ENCODE peak calls at places on chromosome 21, in six cellular contexts. F, E, O, X, U and L are unnamed samples. For H3K4me1, the result is how much of the 10 kb centered on the place peaks cover.

GRCh38 chr21:21084179-21084578 is 86.0 kb downstream of the NCAM2 start:
- DNase-seq in F (no peak), E (no peak), O (no peak), X (no peak), U (no peak), L (no peak)

GRCh38 chr21:16418211-16418610 is 688.4 kb downstream of the USP25 start:
- DNase-seq in F (no peak), E (no peak), O (no peak), X (no peak), U (no peak), L (no peak)

GRCh38 chr21:31470896-31471694 is 127.0 kb upstream of the TIAM1 start:
- DNase-seq in F (no peak), E (peak), O (no peak), X (no peak), U (peak), L (no peak)

GRCh38 chr21:25569711-25570110 is 37.6 kb downstream of the MRPL39 start:
- DNase-seq in F (no peak), E (no peak), O (no peak), X (no peak), U (no peak), L (no peak)

GRCh38 chr21:25396135-25396711 is 211.1 kb downstream of the MRPL39 start:
- DNase-seq in F (no peak), E (no peak), O (peak), X (no peak), U (no peak), L (no peak)

GRCh38 chr21:24995206-24995605 is 612.1 kb downstream of the MRPL39 start:
- DNase-seq in F (no peak), E (peak), O (no peak), X (no peak), U (no peak), L (no peak)

GRCh38 chr21:28550057-28550825 is 442.4 kb downstream of the LTN1 start:
- DNase-seq in F (no peak), E (no peak), O (no peak), X (no peak), U (no peak), L (no peak)

GRCh38 chr21:26093094-26093493 is 77.5 kb downstream of the APP start:
- DNase-seq in F (no peak), E (no peak), O (no peak), X (no peak), U (peak), L (no peak)

GRCh38 chr21:26136686-26137085 is 33.9 kb downstream of the APP start:
- DNase-seq in F (no peak), E (no peak), O (no peak), X (no peak), U (no peak), L (peak)

GRCh38 chr21:46180778-46181391 is 3.4 kb downstream of the SPATC1L start:
- DNase-seq in F (no peak), E (no peak), O (no peak), X (no peak), U (no peak), L (no peak)

GRCh38 chr21:17848228-17848627 is 29.1 kb upstream of the C21orf91 start:
- DNase-seq in F (no peak), E (no peak), O (no peak), X (peak), U (no peak), L (no peak)

GRCh38 chr21:46322351-46323226 is 1.1 kb downstream of the C21orf58 start:
- DNase-seq in F (no peak), E (peak), O (no peak), X (no peak), U (peak), L (peak)

GRCh38 chr21:31895069-31895851 is 22.4 kb downstream of the HUNK start:
- DNase-seq in F (no peak), E (no peak), O (no peak), X (no peak), U (no peak), L (no peak)

GRCh38 chr21:16137106-16137505 is 407.3 kb downstream of the USP25 start:
- DNase-seq in F (no peak), E (no peak), O (no peak), X (no peak), U (no peak), L (no peak)

GRCh38 chr21:18114735-18115134 is 129.9 kb upstream of the CHODL start:
- DNase-seq in F (no peak), E (no peak), O (no peak), X (no peak), U (no peak), L (no peak)

GRCh38 chr21:26070822-26071425 is 99.6 kb downstream of the APP start:
- DNase-seq in F (no peak), E (peak), O (peak), X (peak), U (peak), L (peak)

GRCh38 chr21:46080171-46081021 is 17.5 kb upstream of the COL6A2 start:
- DNase-seq in F (peak), E (no peak), O (no peak), X (peak), U (no peak), L (no peak)

GRCh38 chr21:25385912-25386474 is 221.3 kb downstream of the MRPL39 start:
- DNase-seq in F (peak), E (peak), O (no peak), X (no peak), U (peak), L (no peak)

GRCh38 chr21:19767546-19767945 is 1230.7 kb upstream of the NCAM2 start:
- DNase-seq in F (no peak), E (no peak), O (no peak), X (no peak), U (no peak), L (no peak)

GRCh38 chr21:31305888-31306287 is 38.2 kb downstream of the TIAM1 start:
- DNase-seq in F (no peak), E (no peak), O (no peak), X (no peak), U (no peak), L (no peak)

GRCh38 chr21:43374228-43374885 is 52.6 kb downstream of the SIK1 start:
- DNase-seq in F (no peak), E (no peak), O (no peak), X (no peak), U (no peak), L (no peak)

GRCh38 chr21:43341349-43342163 is 85.4 kb downstream of the SIK1 start:
- DNase-seq in F (no peak), E (no peak), O (no peak), X (no peak), U (no peak), L (no peak)

GRCh38 chr21:26513212-26513611 is 59.9 kb downstream of the CYYR1 start:
- DNase-seq in F (no peak), E (no peak), O (no peak), X (no peak), U (peak), L (no peak)

GRCh38 chr21:16047857-16048256 is 318.1 kb downstream of the USP25 start:
- DNase-seq in F (no peak), E (no peak), O (no peak), X (no peak), U (no peak), L (no peak)

GRCh38 chr21:25925936-25926335 is 191.2 kb downstream of the GABPA start:
- DNase-seq in F (no peak), E (no peak), O (no peak), X (no peak), U (no peak), L (no peak)

GRCh38 chr21:28431527-28432200 is 561.0 kb downstream of the LTN1 start:
- DNase-seq in F (no peak), E (no peak), O (no peak), X (no peak), U (no peak), L (no peak)

GRCh38 chr21:21283810-21284209 is 285.6 kb downstream of the NCAM2 start:
- DNase-seq in F (no peak), E (no peak), O (no peak), X (no peak), U (no peak), L (no peak)

GRCh38 chr21:46157987-46158451 is 2.6 kb upstream of the FTCD start:
- DNase-seq in F (no peak), E (no peak), O (no peak), X (no peak), U (no peak), L (no peak)

GRCh38 chr21:46082638-46083270 is 15.2 kb upstream of the COL6A2 start:
- DNase-seq in F (no peak), E (no peak), O (no peak), X (no peak), U (no peak), L (no peak)

GRCh38 chr21:32136546-32136945 is 142.3 kb downstream of the MIS18A start:
- DNase-seq in F (no peak), E (no peak), O (no peak), X (no peak), U (no peak), L (no peak)

GRCh38 chr21:46552274-46552673 is 52.6 kb downstream of the S100B start:
- DNase-seq in F (no peak), E (no peak), O (no peak), X (no peak), U (no peak), L (no peak)

GRCh38 chr21:45894107-45894810 is 87.3 kb upstream of the COL6A1 start:
- DNase-seq in F (no peak), E (peak), O (no peak), X (peak), U (no peak), L (no peak)

GRCh38 chr21:32349333-32349944 is 43.4 kb downstream of the URB1 start:
- DNase-seq in F (no peak), E (no peak), O (no peak), X (no peak), U (no peak), L (no peak)

GRCh38 chr21:44696572-44696971 is 400 bp upstream of the KRTAP10-12 start:
- DNase-seq in F (no peak), E (no peak), O (no peak), X (no peak), U (no peak), L (no peak)
- TF ChIP-seq CTCF in F (no peak), E (no peak), O (no peak), X (no peak), U (no peak), L (no peak)

DNA sequence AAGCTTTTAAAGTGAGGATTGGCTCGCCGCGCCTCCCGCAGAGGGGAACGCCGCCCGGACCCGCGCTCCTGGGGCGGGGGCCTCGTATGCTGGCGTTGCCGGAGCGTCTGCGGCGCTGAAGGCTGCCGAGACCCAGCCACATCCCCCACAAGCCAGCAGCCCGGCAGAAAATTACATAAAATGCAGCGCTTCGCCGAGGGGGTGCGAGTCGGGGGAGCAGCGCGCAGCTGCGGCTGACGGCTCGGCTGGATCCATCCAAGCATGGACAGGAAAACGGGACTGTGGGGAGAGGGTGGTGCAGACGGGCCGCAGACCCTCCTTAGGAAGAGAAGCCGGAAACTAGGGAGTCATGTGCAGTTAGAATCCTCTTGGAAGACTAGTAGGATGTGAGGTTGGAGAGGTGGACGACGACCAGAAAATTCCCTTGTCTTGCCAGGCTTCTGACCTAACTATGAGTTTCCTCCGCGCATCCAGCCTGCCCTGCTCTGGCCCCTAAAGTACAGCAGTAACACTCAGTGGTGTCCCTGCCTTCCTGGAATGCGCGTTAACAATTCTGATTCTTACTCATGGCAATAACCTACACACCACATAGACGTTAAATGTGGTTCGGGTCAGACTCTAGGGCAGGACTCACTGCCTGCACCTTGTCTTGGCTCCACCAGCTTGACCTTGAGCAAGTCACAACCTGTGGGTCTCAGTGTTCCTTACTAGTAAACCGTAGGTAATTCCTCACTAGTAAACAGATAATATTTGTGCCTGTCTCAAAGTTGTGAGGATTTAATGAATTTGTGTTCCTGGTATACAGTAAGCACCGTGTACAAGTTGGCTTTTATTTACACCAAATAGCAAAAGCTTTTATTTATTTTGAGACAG is 959 bp upstream of the BRWD1 start:
- DNase-seq in F (no peak), E (no peak), O (peak), X (peak), U (peak), L (peak)
- H3K4me1 ChIP-seq in F (under half), E (under half), O (under half), X (under half), U (under half), L (under half)

DNA sequence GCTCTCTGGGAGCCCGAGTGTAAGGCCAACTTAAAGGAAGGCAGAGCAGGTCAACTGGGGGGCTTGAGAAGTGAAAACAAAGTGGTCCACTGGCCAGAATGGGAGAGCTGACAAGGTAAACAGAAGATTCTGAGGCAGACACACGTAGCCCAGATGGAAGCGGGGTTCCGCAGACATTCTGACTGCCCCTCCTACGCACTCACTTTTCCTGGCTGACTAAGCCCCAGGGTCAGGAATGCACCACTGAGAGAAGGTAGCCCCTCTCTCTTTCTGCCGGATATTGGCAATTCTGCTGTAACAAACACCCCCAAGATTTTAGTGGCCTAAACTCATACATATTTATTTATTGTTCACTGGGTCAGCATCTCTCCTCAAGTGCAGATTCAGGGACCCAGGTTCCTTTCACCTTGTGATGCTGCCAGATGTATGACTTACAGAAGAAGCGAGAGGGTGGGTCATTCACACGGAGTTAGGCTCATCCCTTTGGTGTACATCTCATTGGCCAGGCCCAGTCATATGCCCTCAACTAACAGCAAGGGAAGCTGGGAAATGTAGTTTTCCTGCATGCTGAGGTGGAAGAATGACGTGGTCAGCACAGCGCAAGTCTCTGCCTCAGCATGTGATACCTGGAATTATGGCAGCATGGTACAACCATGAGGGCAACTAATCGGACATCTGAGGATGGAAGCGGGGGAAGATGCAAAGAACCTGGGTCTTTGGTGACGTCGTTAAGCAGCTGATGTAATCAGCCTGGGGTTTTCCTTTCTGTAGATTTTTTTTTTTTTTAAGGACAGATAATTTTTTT is 43.5 kb upstream of the MRPS6 start:
- DNase-seq in F (peak), E (peak), O (peak), X (peak), U (peak), L (no peak)
- H3K4me3 ChIP-seq in F (no peak), E (peak), O (no peak), X (no peak), U (no peak), L (no peak)

DNA sequence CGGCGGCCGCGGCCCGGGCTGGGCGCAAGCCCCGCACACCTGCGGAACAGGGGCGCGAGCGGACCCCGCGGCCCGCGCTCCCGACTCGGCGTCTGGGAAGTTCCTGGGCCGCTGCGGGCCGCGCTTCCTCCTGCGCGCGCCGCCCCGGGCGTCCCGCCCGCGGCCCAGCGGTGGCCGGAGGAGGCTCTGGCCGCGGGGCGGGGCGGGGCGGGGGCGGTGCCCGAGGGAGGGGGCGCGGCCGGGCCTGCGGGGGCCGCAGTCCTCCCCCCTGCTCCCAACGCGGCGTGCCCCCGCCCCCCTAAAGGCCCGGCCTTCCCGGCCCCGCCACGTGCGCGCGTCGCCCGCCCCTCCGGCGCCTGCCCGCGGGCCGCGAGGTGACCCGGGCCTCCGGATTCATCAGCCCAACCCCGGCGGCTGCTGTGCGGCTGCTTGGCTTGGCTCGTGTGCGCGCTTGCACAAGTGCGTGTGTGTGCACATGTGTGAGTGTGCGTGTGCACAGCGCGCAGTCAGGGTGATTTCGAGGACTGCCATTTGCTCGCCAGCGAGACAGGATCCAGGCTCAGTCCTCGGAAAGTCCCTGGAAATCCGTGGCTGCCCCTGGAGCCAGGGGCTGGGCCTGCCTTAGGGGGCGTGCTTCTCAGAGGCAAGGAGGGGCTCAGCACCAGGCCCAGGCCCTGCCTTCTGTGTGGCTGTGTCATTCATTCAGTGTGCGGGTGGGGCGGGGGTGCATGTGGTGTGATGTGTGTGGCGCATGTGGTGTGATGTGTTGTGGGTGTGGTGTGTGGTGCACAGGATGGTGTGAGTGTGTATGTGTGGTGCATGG is at the start of gene C2CD2:
- DNase-seq in F (peak), E (peak), O (no peak), X (peak), U (peak), L (peak)
- TF ChIP-seq CTCF in F (peak), E (peak), O (no peak), X (no peak), U (no peak), L (no peak)

DNA sequence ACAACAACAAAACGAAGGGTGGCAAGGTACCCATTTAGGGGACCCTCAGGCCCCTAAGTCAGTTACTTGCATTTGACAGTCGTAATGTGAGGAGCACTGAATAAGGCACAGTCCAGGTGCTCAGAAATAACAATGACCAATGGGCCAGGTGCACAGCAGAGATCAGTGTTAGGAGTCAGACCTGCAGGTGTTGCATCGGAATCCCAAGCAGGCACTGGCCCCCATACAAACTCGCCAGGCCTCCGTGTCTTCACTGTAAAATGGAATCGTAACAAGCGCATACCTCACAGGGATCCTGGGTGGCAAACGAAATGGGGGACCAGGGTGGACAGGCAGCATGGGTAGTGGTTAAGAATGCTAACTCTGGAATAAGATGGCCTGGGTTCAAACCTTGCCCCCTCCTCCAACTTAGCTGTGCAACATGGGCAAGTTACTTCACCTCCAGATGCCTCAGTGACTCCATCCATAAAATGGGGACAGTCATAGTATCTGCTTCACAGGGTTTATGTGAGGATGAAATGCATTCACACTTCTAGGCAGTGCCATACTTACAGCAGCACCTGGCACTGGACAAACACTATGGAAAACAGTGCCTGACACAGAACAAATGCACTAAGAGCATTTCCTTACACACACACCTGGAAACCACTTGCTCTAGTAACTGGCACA is 20.2 kb downstream of the RCAN1 start:
- DNase-seq in F (no peak), E (no peak), O (no peak), X (no peak), U (no peak), L (no peak)
- H3K4me1 ChIP-seq in F (under half), E (under half), O (under half), X (under half), U (under half), L (under half)

DNA sequence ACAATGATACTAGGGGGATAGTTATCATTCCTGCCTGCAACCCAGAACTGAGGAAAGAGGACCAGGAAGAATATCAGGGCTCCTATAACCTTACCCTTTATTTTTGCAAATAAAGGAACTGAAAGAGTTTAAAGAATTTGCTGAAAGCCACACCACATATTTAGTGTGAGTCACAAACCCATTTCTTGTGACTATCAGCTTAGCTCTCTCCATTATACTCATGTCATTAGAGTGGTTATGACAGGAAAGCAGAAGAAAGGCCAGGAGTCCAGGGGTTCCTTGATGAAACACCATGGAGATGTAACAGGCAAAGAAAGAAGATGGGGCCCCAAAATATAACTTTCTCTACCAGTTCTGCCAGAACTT is 141.1 kb upstream of the SAMSN1 start:
- DNase-seq in F (no peak), E (no peak), O (no peak), X (no peak), U (no peak), L (no peak)
- H3K4me3 ChIP-seq in F (no peak), E (no peak), O (no peak), X (no peak), U (no peak), L (no peak)

DNA sequence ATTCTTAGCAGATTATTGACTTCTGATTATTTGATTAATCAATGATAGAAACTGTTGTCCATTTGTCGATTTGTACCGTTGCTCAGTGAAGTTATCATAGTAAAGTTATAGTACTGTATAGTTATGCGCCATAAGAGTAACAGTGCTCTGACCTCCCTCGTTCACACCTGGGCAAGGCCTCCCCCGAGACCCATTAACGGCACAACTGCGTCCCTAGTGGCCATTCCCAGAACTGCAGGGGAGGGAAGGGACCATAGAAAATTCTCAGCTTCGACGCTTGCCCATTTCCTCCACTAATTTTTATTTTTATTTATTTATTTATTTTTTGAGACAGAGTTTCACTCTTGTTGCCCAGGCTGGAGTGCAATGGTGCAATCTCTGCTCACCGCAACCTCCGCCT is 334.4 kb downstream of the DSCAM start:
- DNase-seq in F (peak), E (peak), O (no peak), X (no peak), U (no peak), L (peak)
- TF ChIP-seq CTCF in F (peak), E (peak), O (no peak), X (no peak), U (peak), L (peak)